ENCODE peak calls at places on chromosome 17, in four cellular contexts. Q is H1, F is GM12878, K is K562. L is an unnamed sample.
A peak's percentile ranks its signal among the peaks of the same experiment; 100 is the strongest.

GRCh38 chr17:18159551-18160120 is 24.0 kb upstream of the ALKBH5 start:
- DNase-seq in Q (no peak), F (no peak), K (no peak), L (no peak)

GRCh38 chr17:79220715-79221291 is 146.2 kb downstream of the ENGASE start:
- DNase-seq in K (peak; percentile 46), Q (no peak), F (no peak), L (no peak)

GRCh38 chr17:37502009-37502936 is 12.6 kb downstream of the DUSP14 start:
- DNase-seq in Q (no peak), F (no peak), K (no peak), L (peak; percentile 94)

GRCh38 chr17:66900126-66901010 is 64.1 kb upstream of the CACNG4 start:
- DNase-seq in Q (no peak), F (no peak), K (peak; percentile 28), L (peak; percentile 33)

GRCh38 chr17:56678249-56679144 is 85.0 kb downstream of the NOG start:
- DNase-seq in F (no peak), Q (no peak), K (no peak), L (no peak)

GRCh38 chr17:34673516-34673915 is 94.1 kb downstream of the TMEM132E start:
- DNase-seq in F (no peak), K (no peak), Q (no peak), L (no peak)

GRCh38 chr17:75524971-75525805 is at the start of gene LLGL2:
- DNase-seq in Q (no peak), K (peak; percentile 97), F (no peak), L (peak; percentile 83)

GRCh38 chr17:45640141-45640850 is 143.8 kb upstream of the CRHR1 start:
- DNase-seq in K (peak; percentile 78), Q (peak; percentile 57), F (peak; percentile 34), L (peak; percentile 81)

GRCh38 chr17:4739122-4740024 is at the start of the genes CXCL16 and ZMYND15:
- DNase-seq in K (peak; percentile 79), F (no peak), Q (no peak), L (no peak)

GRCh38 chr17:37361543-37361942 is 14.2 kb upstream of the C17orf78 start:
- DNase-seq in F (no peak), Q (no peak), K (no peak), L (no peak)

GRCh38 chr17:63972796-63973195 is at the start of gene SCN4A:
- DNase-seq in Q (no peak), K (no peak), F (no peak), L (no peak)

GRCh38 chr17:63974594-63975192 is 2.0 kb upstream of the SCN4A start:
- DNase-seq in F (no peak), K (no peak), Q (no peak), L (no peak)

GRCh38 chr17:63973247-63973646 is 529 bp upstream of the SCN4A start:
- DNase-seq in F (no peak), Q (no peak), K (no peak), L (no peak)

GRCh38 chr17:63975541-63976092 is 2.9 kb upstream of the SCN4A start:
- DNase-seq in K (no peak), Q (no peak), F (no peak), L (no peak)

GRCh38 chr17:63973930-63974593 is 1.3 kb upstream of the SCN4A start:
- DNase-seq in F (no peak), K (no peak), Q (no peak), L (no peak)
- H3K4me3 ChIP-seq in F (no peak overlapping the region), K (no peak overlapping the region), Q (no peak overlapping the region), L (no peak overlapping the region)

GRCh38 chr17:10094806-10095205 is 103.6 kb downstream of the GAS7 start:
- DNase-seq in K (no peak), Q (no peak), F (no peak), L (no peak)
- TF ChIP-seq CBX5 in K (no peak), Q (no peak), F (no peak), L (no peak)

DNA sequence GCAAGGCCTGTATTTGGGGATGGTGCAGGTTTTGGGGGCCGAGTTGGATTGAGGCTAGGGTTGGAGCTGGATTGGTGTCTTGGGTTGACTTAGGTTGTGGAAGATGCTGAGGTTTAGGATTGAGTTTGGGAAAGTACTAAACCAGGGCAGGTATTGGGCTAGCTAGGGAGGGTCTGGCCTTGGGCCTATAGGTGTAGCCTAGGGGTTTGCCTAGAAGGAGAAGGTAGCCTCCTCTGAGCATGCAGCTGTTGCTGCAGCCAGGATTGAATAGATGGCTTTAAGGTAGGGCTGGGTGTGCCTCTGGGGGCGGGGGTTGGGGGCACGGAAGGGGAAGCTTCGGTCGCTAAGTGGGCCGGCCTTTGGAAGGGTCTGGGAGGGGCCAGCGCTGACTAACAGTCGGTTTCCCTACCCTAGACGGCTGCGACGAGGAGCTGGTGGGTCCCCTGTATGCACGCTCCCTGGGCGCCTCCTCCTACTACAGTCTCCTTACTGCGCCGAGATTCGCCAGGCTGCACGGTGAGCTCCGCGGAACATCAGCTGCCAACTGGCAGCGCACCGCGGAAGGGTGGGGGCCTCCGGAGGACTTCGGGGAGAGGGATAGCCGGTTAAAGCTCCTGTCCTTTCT is 1.2 kb downstream of the CNTNAP1 start:
- DNase-seq in K (no peak), F (no peak), Q (no peak), L (no peak)
- H3K4me3 ChIP-seq in K (no peak overlapping the region), F (peak overlapping the region; percentile 92), Q (peak overlapping the region; percentile 58), L (peak overlapping the region; percentile 65)

GRCh38 chr17:41784207-41784744 is 2.2 kb downstream of the JUP start:
- DNase-seq in K (peak; percentile 85), Q (no peak), F (no peak), L (no peak)

GRCh38 chr17:41779954-41780353 is 6.6 kb downstream of the JUP start:
- DNase-seq in K (no peak), Q (no peak), F (no peak), L (no peak)

GRCh38 chr17:41782142-41782541 is 4.4 kb downstream of the JUP start:
- DNase-seq in F (no peak), K (no peak), Q (no peak), L (no peak)

GRCh38 chr17:41785091-41785875 is 1.2 kb downstream of the JUP start:
- DNase-seq in K (peak; percentile 36), F (no peak), Q (peak; percentile 89), L (no peak)

DNA sequence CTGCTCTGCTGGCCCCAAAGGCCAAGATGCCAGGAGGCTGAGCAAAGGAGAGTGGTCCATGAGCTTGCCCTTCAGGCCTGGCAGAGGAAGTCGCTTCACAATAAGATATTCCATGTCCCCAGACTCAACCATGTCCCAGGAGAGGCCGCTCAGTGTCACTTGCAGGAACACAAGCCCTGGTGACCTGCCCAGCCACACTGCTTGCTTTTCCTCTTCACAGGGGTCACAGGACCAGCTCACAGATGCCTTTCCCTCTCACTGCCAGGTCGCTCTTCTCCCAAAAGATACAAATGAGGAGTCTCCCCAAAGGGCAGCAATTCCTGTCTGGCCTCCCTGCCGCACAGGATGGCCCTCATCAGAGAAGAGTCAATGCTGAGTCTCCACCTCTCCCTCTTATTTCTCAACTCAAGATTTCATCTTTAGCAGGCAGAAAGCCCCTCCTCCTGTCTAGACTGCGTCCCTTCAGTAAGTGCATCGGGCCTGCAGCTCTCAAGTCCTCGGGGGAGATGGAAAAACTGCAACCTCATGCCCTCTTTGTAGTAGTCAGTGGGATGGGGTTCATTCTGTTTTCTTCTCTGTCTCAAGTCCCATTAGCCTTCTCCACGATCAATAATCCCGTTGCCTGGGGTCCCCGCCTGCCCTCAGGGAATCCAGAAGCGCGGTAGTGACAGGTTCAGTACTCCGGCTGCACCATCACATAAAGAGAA is 5.0 kb downstream of the JUP start:
- DNase-seq in Q (no peak), F (no peak), K (no peak), L (no peak)
- TF ChIP-seq CBX5 in Q (no peak), F (no peak), K (no peak), L (no peak)

L was measured in HepG2.